ENCODE peak calls at places on chromosome 3, in seven cellular contexts. J is H9, W is H1, M is mesenchymal stem cell, F is IMR-90, V is mesendoderm, R is neuronal stem cell. D is an unnamed sample.

GRCh38 chr3:160340351-160340750 is 58.7 kb downstream of the IFT80 start:
- DNase-seq in W (no peak), V (peak; percentile 10), M (no peak), R (no peak), J (peak; percentile 29), F (no peak), D (no peak)

GRCh38 chr3:143763568-143764162 is 84.6 kb downstream of the SLC9A9 start:
- DNase-seq in J (no peak), F (peak; percentile 13), V (no peak), W (no peak), R (no peak), M (peak; percentile 42), D (no peak)

GRCh38 chr3:42130329-42131070 is 39.3 kb downstream of the TRAK1 start:
- DNase-seq in R (no peak), V (no peak), W (no peak), J (no peak), F (no peak), M (no peak), D (no peak)

GRCh38 chr3:50267280-50267913 is 1.6 kb upstream of the SEMA3B start:
- DNase-seq in V (no peak), F (no peak), R (no peak), W (no peak), J (no peak), M (no peak), D (no peak)

GRCh38 chr3:113643583-113643982 is 52.9 kb downstream of the USF3 start:
- DNase-seq in J (no peak), W (no peak), R (no peak), M (no peak), F (no peak), V (no peak), D (no peak)

GRCh38 chr3:122947621-122948202 is 79.9 kb downstream of the SEMA5B start:
- DNase-seq in V (no peak), J (no peak), M (peak; percentile 70), R (no peak), F (peak; percentile 17), W (no peak), D (no peak)

GRCh38 chr3:158308533-158308932 is 198.6 kb downstream of the RSRC1 start:
- DNase-seq in V (no peak), J (no peak), R (no peak), F (no peak), W (no peak), M (no peak), D (no peak)

GRCh38 chr3:71244153-71245051 is 339.1 kb downstream of the FOXP1 start:
- DNase-seq in M (peak; percentile 61), R (no peak), F (peak; percentile 67), W (no peak), V (peak; percentile 46), J (no peak), D (no peak)

GRCh38 chr3:137121704-137122314 is 164.0 kb downstream of the IL20RB start:
- DNase-seq in M (peak; percentile 24), J (peak; percentile 69), V (peak; percentile 84), R (peak; percentile 24), W (no peak), F (peak; percentile 44), D (peak; percentile 51)

GRCh38 chr3:187208159-187208558 is 10.9 kb downstream of the RTP1 start:
- DNase-seq in W (no peak), R (no peak), F (peak; percentile 29), J (no peak), V (no peak), M (no peak), D (no peak)

GRCh38 chr3:113844622-113845222 is 6.1 kb downstream of the GRAMD1C start:
- DNase-seq in R (peak; percentile 39), F (peak; percentile 40), J (no peak), W (no peak), V (peak; percentile 24), M (peak; percentile 46), D (peak; percentile 73)

GRCh38 chr3:122281891-122282290 is 43.2 kb upstream of the CSTA start:
- DNase-seq in J (no peak), M (no peak), W (no peak), F (no peak), V (no peak), R (no peak), D (no peak)

GRCh38 chr3:99683876-99684275 is 45.5 kb downstream of the COL8A1 start:
- DNase-seq in F (no peak), W (no peak), J (no peak), V (no peak), M (no peak), R (no peak), D (no peak)

GRCh38 chr3:173709026-173709425 is 311.5 kb downstream of the NLGN1 start:
- DNase-seq in W (no peak), M (no peak), R (no peak), V (no peak), F (peak; percentile 39), J (no peak), D (no peak)

GRCh38 chr3:13229291-13229949 is 156.2 kb upstream of the IQSEC1 start:
- DNase-seq in F (peak; percentile 7), V (peak; percentile 90), W (peak; percentile 59), M (no peak), J (peak; percentile 87), R (no peak), D (peak; percentile 66)

GRCh38 chr3:52281980-52282801 is 3.7 kb upstream of the WDR82 start:
- DNase-seq in M (no peak), V (peak; percentile 68), F (no peak), W (no peak), R (no peak), J (no peak), D (no peak)

GRCh38 chr3:34008191-34008590 is 209.8 kb downstream of the PDCD6IP start:
- DNase-seq in M (peak; percentile 41), R (no peak), J (peak; percentile 39), F (peak; percentile 55), W (peak; percentile 43), V (peak; percentile 88), D (no peak)

GRCh38 chr3:8509961-8510360 is 8.3 kb downstream of the LMCD1 start:
- DNase-seq in W (no peak), J (no peak), V (no peak), M (peak; percentile 95), F (peak; percentile 98), R (no peak), D (peak; percentile 80)

GRCh38 chr3:23620044-23620443 is 185.7 kb upstream of the UBE2E1 start:
- DNase-seq in J (no peak), M (no peak), W (no peak), V (peak; percentile 31), R (no peak), F (no peak), D (no peak)

GRCh38 chr3:171654809-171655208 is 155.5 kb downstream of the PLD1 start:
- DNase-seq in M (no peak), F (peak; percentile 31), V (no peak), J (no peak), W (no peak), R (no peak), D (peak; percentile 28)

GRCh38 chr3:73435055-73435454 is 189.7 kb downstream of the PDZRN3 start:
- DNase-seq in V (no peak), R (no peak), F (no peak), W (no peak), J (no peak), M (no peak), D (no peak)

GRCh38 chr3:183515968-183516851 is 39.3 kb downstream of the KLHL6 start:
- DNase-seq in F (no peak), W (no peak), J (no peak), R (no peak), M (no peak), V (no peak), D (no peak)

GRCh38 chr3:61701019-61701418 is 139.6 kb downstream of the PTPRG start:
- DNase-seq in M (no peak), R (no peak), F (no peak), J (no peak), V (peak; percentile 80), W (no peak), D (no peak)

GRCh38 chr3:8503461-8503860 is 1.8 kb downstream of the LMCD1 start:
- DNase-seq in W (no peak), M (no peak), V (no peak), R (no peak), J (no peak), F (no peak), D (peak; percentile 55)

DNA sequence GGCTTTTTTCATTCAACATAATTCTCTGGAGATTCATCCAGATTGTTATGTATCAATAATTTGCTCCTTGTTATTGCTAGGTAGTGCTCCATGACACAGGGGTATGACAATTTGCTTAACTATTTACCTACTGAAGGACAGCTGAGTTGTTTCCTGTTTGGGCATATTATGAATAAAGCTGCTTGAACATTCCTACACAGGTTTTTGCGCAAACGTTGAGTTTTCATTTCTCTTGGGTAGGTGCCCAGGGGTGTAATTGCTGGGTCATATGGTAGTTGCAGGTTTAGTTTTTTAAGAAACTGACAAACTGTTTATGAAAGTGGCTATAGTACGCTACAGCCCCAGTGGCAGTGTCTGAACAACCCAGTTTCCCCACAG is 21.4 kb downstream of the BDH1 start:
- DNase-seq in W (no peak), J (no peak), M (no peak), F (no peak), V (no peak), R (no peak), D (no peak)
- H2BK120ac ChIP-seq in W (no peak overlapping the region), J (no peak overlapping the region), M (no peak overlapping the region), F (no peak overlapping the region), V (no peak overlapping the region), R (no peak overlapping the region), D (no peak overlapping the region)

GRCh38 chr3:31077021-31077601 is 182.7 kb upstream of the GADL1 start:
- DNase-seq in M (peak; percentile 82), J (no peak), F (peak; percentile 96), R (no peak), V (peak; percentile 43), W (no peak), D (peak; percentile 79)
- H4K8ac ChIP-seq in M (no peak overlapping the region), J (no peak overlapping the region), F (peak overlapping the region; percentile 45), R (no peak overlapping the region), V (no peak overlapping the region), W (no peak overlapping the region), D (no peak overlapping the region)

GRCh38 chr3:54556630-54557029 is 371.2 kb downstream of the LRTM1 start:
- DNase-seq in M (no peak), J (no peak), F (no peak), W (no peak), V (no peak), R (no peak), D (no peak)
- H2BK120ac ChIP-seq in M (no peak overlapping the region), J (no peak overlapping the region), F (no peak overlapping the region), W (no peak overlapping the region), V (no peak overlapping the region), R (no peak overlapping the region), D (no peak overlapping the region)

GRCh38 chr3:18593231-18593630 is 168.1 kb upstream of the SATB1 start:
- DNase-seq in J (no peak), F (no peak), M (no peak), V (no peak), W (no peak), R (no peak), D (no peak)
- H4K8ac ChIP-seq in J (no peak overlapping the region), F (no peak overlapping the region), M (no peak overlapping the region), V (no peak overlapping the region), W (no peak overlapping the region), R (no peak overlapping the region), D (no peak overlapping the region)

D was measured in trophoblast cell.